ENCODE peak calls at places on chromosomes 4 and X, in ten cellular contexts. A, G, V, U, H, D, P, Q, N and M are unnamed samples. For H3K4me1, the result is how much of the 10 kb centered on the place peaks cover.

GRCh38 chr4:3322059-3322550 is 29.3 kb downstream of the RGS12 start:
- DNase-seq in D (no peak), G (peak), V (no peak), A (peak), N (no peak), P (no peak), H (no peak), Q (peak), U (no peak), M (no peak)

GRCh38 chrX:153878969-153879653 is 6.9 kb downstream of the L1CAM start:
- DNase-seq in A (no peak), Q (no peak), G (no peak), H (no peak), V (no peak), U (no peak), P (no peak), N (no peak), D (no peak), M (no peak)

GRCh38 chr4:41257257-41257900 is 651 bp downstream of the UCHL1 start:
- DNase-seq in A (peak), H (peak), U (peak), P (no peak), G (no peak), V (peak), D (no peak), N (no peak), Q (peak), M (no peak)

GRCh38 chrX:39891781-39892180 is 206.0 kb downstream of the BCOR start:
- DNase-seq in D (no peak), G (no peak), N (no peak), Q (no peak), V (no peak), U (no peak), A (no peak), P (no peak), H (no peak), M (no peak)

GRCh38 chr4:38131371-38132139 is 171.4 kb downstream of the PTTG2 start:
- DNase-seq in N (no peak), Q (no peak), U (no peak), V (peak), G (no peak), A (no peak), D (no peak), H (peak), P (no peak), M (no peak)

GRCh38 chrX:39445336-39445735 is 644.1 kb downstream of the MID1IP1 start:
- DNase-seq in P (no peak), Q (no peak), H (peak), N (no peak), A (peak), D (peak), U (no peak), V (peak), G (no peak), M (no peak)

GRCh38 chr4:153249199-153250154 is 45.2 kb downstream of the TRIM2 start:
- DNase-seq in N (peak), V (peak), G (peak), H (peak), A (peak), U (peak), D (peak), Q (peak), P (no peak), M (peak)

GRCh38 chr4:112735474-112735951 is 98.6 kb downstream of the LARP7 start:
- DNase-seq in D (no peak), H (no peak), N (no peak), A (no peak), V (no peak), U (no peak), G (no peak), P (no peak), Q (no peak), M (no peak)

GRCh38 chr4:4439782-4440181 is 52.9 kb downstream of the NSG1 start:
- DNase-seq in Q (no peak), G (no peak), D (no peak), U (no peak), A (no peak), V (no peak), P (no peak), N (no peak), H (no peak), M (no peak)

GRCh38 chr4:167031534-167032156 is 202.6 kb downstream of the SPOCK3 start:
- DNase-seq in H (peak), V (no peak), A (no peak), Q (no peak), U (no peak), P (no peak), N (no peak), D (no peak), G (no peak), M (no peak)

GRCh38 chr4:115851918-115852766 is 738.7 kb upstream of the NDST4 start:
- DNase-seq in D (peak), G (no peak), P (no peak), H (no peak), Q (no peak), U (no peak), N (peak), V (peak), A (peak), M (no peak)

GRCh38 chr4:106255195-106255594 is 60.8 kb downstream of the TBCK start:
- DNase-seq in H (no peak), U (no peak), V (no peak), G (no peak), Q (peak), N (no peak), D (no peak), A (no peak), P (no peak), M (no peak)

GRCh38 chrX:53795583-53795982 is 109.1 kb upstream of the HUWE1 start:
- DNase-seq in A (no peak), H (no peak), N (no peak), Q (no peak), V (no peak), D (no peak), P (no peak), U (no peak), G (no peak), M (no peak)

GRCh38 chrX:39809326-39809725 is 288.4 kb downstream of the BCOR start:
- DNase-seq in V (no peak), N (no peak), G (no peak), P (no peak), A (no peak), H (peak), D (no peak), Q (no peak), U (no peak), M (no peak)

GRCh38 chr4:184163813-184164212 is 53.9 kb downstream of the ENPP6 start:
- DNase-seq in A (peak), P (no peak), U (no peak), Q (no peak), D (peak), H (peak), N (no peak), V (peak), G (no peak), M (no peak)

GRCh38 chr4:93684571-93684970 is 144.0 kb upstream of the ATOH1 start:
- DNase-seq in Q (no peak), P (no peak), H (no peak), D (no peak), A (no peak), V (no peak), U (no peak), N (no peak), G (no peak), M (no peak)

GRCh38 chr4:173432430-173432829 is 33.5 kb upstream of the SCRG1 start:
- DNase-seq in A (no peak), Q (no peak), U (no peak), H (no peak), G (no peak), V (no peak), N (no peak), P (no peak), D (no peak), M (no peak)

GRCh38 chr4:145881991-145882390 is 56.6 kb downstream of the ZNF827 start:
- DNase-seq in G (peak), H (no peak), U (no peak), Q (peak), N (no peak), A (peak), V (peak), D (no peak), P (no peak), M (no peak)

GRCh38 chrX:149650162-149650561 is 18.6 kb upstream of the TMEM185A start:
- DNase-seq in G (no peak), A (no peak), N (no peak), U (no peak), V (no peak), D (no peak), H (no peak), P (peak), Q (no peak), M (no peak)

GRCh38 chrX:114800719-114801118 is 216.7 kb downstream of the IL13RA2 start:
- DNase-seq in P (no peak), G (no peak), D (peak), A (no peak), H (no peak), Q (no peak), U (no peak), N (peak), V (no peak), M (no peak)

GRCh38 chrX:15128838-15129237 is 141.0 kb downstream of the ASB9 start:
- DNase-seq in A (no peak), V (no peak), U (no peak), H (no peak), D (no peak), P (no peak), Q (no peak), N (no peak), G (no peak), M (no peak)

GRCh38 chr4:148114436-148114835 is 327.8 kb downstream of the NR3C2 start:
- DNase-seq in H (no peak), Q (no peak), G (no peak), U (no peak), P (no peak), A (no peak), N (no peak), V (no peak), D (no peak), M (no peak)

GRCh38 chr4:10608501-10609219 is 75.9 kb downstream of the CLNK start:
- DNase-seq in H (no peak), N (no peak), P (no peak), D (no peak), A (no peak), G (no peak), U (no peak), Q (no peak), V (no peak), M (no peak)

GRCh38 chr4:15149234-15149841 is 147.1 kb downstream of the CPEB2 start:
- DNase-seq in Q (no peak), D (peak), A (no peak), V (no peak), N (no peak), P (no peak), G (no peak), H (no peak), U (no peak), M (no peak)

GRCh38 chr4:153111426-153112070 is 92.7 kb upstream of the TRIM2 start:
- DNase-seq in V (no peak), Q (no peak), A (no peak), P (peak), H (no peak), U (no peak), D (no peak), N (no peak), G (no peak), M (no peak)

GRCh38 chr4:95585016-95585695 is 36.4 kb upstream of the UNC5C start:
- DNase-seq in N (peak), Q (no peak), D (no peak), G (no peak), H (no peak), A (no peak), U (no peak), P (no peak), V (no peak), M (no peak)

GRCh38 chr4:1658146-1658545 is 26.0 kb downstream of the FAM53A start:
- DNase-seq in H (no peak), G (no peak), U (no peak), P (no peak), N (no peak), Q (no peak), V (no peak), A (no peak), D (no peak), M (no peak)

GRCh38 chr4:100742045-100742444 is 224.2 kb upstream of the EMCN start:
- DNase-seq in Q (no peak), U (no peak), A (no peak), P (no peak), N (peak), H (peak), G (no peak), D (no peak), V (no peak), M (no peak)

GRCh38 chrX:129318375-129318774 is 204.9 kb downstream of the SMARCA1 start:
- DNase-seq in U (no peak), G (no peak), N (peak), A (no peak), D (no peak), V (no peak), P (no peak), H (peak), Q (no peak), M (no peak)

GRCh38 chrX:152641996-152642395 is 4.3 kb downstream of the GABRQ start:
- DNase-seq in P (peak), A (no peak), Q (no peak), D (peak), G (no peak), U (no peak), N (no peak), H (peak), V (no peak), M (no peak)

GRCh38 chr4:162865102-162865501 is 301.6 kb downstream of the NAF1 start:
- DNase-seq in P (no peak), V (no peak), D (no peak), H (no peak), A (no peak), G (no peak), N (no peak), Q (no peak), U (no peak), M (no peak)

GRCh38 chr4:64880557-64880956 is 471.3 kb upstream of the TECRL start:
- DNase-seq in U (no peak), P (no peak), N (no peak), G (no peak), H (no peak), A (no peak), D (no peak), Q (no peak), V (no peak), M (peak)

GRCh38 chr4:2296621-2297601 is 35.0 kb upstream of the MXD4 start:
- DNase-seq in U (peak), V (no peak), P (no peak), Q (peak), N (no peak), D (no peak), H (no peak), G (peak), A (no peak), M (no peak)

GRCh38 chr4:90951037-90951436 is 823.8 kb downstream of the CCSER1 start:
- DNase-seq in U (no peak), H (peak), G (no peak), D (no peak), A (no peak), N (peak), Q (no peak), P (no peak), V (no peak), M (no peak)

GRCh38 chrX:116417968-116418367 is 18.4 kb upstream of the SLC6A14 start:
- DNase-seq in A (no peak), P (no peak), G (no peak), V (no peak), N (no peak), D (no peak), Q (no peak), H (no peak), U (no peak), M (no peak)

GRCh38 chr4:87005369-87005689 is 70.5 kb downstream of the AFF1 start:
- DNase-seq in G (no peak), U (no peak), D (no peak), A (no peak), N (no peak), P (no peak), V (no peak), H (no peak), Q (no peak), M (no peak)

GRCh38 chr4:87007345-87008181 is 72.8 kb downstream of the AFF1 start:
- DNase-seq in P (no peak), V (peak), D (peak), Q (peak), H (peak), G (peak), N (no peak), U (peak), A (peak), M (no peak)

GRCh38 chr4:87009095-87009648 is 74.4 kb downstream of the AFF1 start:
- DNase-seq in D (no peak), V (peak), P (no peak), Q (no peak), A (no peak), G (no peak), N (no peak), H (peak), U (no peak), M (peak)

GRCh38 chr4:87005690-87006461 is 71.1 kb downstream of the AFF1 start:
- DNase-seq in H (peak), U (no peak), G (no peak), Q (no peak), D (no peak), V (peak), N (no peak), P (no peak), A (no peak), M (no peak)

DNA sequence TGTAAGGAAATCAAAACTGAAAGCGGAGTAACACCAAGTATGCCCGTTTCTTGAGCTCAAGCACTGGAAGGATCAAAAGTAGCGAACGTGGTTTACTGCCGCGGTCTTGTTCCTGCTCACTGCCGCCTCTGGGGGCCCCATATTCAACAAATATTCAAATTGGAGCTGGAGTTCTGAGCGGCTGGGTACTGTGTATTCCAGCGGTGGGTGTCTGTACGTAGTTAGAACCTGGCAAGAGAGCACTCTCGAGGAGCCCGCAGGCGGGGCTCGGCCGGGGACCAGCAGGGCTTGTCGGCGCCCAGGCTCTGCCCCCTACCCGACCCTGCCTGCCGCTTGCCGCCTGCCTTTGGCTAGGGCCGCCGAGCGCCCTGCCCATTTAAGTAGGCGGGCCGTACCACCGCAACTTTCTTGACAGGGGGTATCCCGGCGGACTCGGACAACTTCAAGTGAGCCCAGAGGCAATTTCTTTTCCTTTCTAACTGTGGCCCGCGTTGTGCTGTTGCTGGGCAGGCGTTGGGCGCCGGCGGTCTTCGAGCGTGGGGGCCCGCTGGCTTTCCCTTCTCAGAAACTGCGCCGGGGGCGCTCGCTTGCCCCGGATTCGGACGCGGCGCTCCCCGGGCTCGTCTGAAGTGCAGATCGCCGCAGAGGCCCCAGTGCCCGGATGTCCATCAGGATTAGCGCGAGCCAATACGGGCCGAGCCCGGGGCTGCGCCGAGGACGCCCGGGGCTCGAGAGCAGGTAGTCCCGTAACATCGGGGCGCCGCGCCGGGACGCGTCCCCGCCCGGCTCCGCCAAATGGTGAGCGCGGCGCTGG is 71.9 kb downstream of the AFF1 start:
- DNase-seq in P (peak), G (peak), A (peak), U (peak), V (peak), N (peak), H (peak), D (peak), Q (peak), M (peak)
- H3K4me1 ChIP-seq in P (half or more), G (under half), A (half or more), U (under half), V (half or more), N (under half), H (under half), D (under half), Q (under half), M (half or more)

GRCh38 chrX:76428243-76429130 is 977 bp downstream of the MAGEE1 start:
- DNase-seq in G (peak), N (no peak), U (peak), A (peak), Q (peak), H (no peak), V (peak), D (no peak), P (no peak), M (peak)

GRCh38 chrX:76433219-76433618 is 5.7 kb downstream of the MAGEE1 start:
- DNase-seq in G (no peak), H (no peak), U (no peak), Q (no peak), N (no peak), P (no peak), D (no peak), V (no peak), A (no peak), M (no peak)

DNA sequence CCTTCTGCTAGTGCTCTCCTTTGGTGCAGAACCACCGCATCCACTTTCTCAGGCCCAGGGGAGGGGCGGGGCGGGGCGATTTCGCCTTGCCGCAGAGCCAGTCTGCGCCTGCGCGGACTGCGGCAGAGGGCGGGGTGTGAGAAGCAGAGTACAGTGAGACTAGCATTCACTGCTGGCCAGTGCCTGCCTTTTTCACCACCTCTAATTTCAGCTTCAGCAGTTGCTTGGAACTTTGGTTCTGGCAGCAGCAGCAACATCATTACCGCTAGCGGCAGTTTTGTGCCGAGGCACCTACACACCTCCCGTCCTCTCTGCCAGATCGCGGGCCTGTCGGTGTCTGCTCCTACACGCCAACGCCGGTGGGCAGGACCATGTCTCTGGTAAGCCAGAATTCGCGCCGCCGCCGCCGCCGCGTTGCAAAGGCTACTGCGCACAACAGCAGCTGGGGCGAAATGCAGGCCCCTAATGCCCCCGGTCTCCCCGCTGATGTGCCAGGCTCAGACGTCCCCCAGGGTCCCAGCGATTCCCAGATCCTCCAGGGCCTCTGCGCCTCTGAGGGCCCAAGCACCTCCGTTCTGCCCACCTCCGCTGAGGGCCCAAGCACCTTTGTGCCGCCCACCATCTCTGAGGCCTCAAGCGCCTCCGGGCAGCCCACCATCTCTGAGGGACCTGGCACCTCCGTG is at the start of gene MAGEE1:
- DNase-seq in G (peak), D (peak), H (peak), A (peak), Q (peak), N (peak), V (peak), U (peak), P (no peak), M (peak)
- TF ChIP-seq POLR2A in G (no peak), D (no peak), H (no peak), A (no peak), Q (no peak), N (no peak), V (no peak), U (no peak), P (no peak), M (no peak)

GRCh38 chrX:989959-990510 is 222.4 kb downstream of the CRLF2 start:
- DNase-seq in V (peak), A (peak), U (peak), H (no peak), D (peak), N (peak), P (peak), G (no peak), Q (peak), M (no peak)
- TF ChIP-seq POLR2AphosphoS5 in V (peak), A (no peak), U (no peak), H (no peak), D (peak), N (no peak), P (no peak), G (peak), Q (no peak), M (peak)

DNA sequence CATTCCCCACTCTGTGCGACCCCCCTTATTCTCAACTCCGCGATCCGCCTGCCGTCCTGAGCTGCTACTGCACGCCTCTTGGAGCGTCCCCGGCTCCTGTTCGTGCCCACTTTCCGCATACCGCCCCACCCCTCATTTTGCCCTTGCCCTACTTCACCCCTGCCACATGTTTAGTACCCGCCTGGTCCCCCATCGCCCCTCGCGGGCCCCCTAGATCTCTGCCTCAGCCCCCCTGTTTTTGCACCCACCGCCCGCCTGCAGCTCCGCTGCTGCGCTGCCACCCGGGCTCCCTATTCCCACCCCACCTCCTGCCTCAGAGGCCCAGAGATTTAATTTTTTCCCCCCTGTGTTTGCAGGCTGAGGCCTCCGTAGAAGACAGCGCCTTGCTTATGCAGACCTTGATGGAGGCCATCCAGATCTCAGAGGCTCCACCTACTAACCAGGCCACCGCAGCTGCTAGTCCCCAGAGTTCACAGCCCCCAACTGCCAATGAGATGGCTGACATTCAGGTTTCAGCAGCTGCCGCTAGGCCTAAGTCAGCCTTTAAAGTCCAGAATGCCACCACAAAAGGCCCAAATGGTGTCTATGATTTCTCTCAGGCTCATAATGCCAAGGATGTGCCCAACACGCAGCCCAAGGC is 1.4 kb downstream of the MAGED1 start:
- DNase-seq in D (no peak), H (peak), U (peak), A (no peak), P (no peak), G (no peak), V (peak), N (no peak), Q (no peak), M (peak)
- H3K4me1 ChIP-seq in D (under half), H (under half), U (under half), A (under half), P (under half), G (under half), V (under half), N (under half), Q (under half), M (under half)